ENCODE peak calls at places on chromosomes 2 and 18, in four cellular contexts. O is glutamatergic neuron, G is Peyer's patch, I is A549. Q is an unnamed sample.

GRCh38 chr2:23360571-23361125 is 24.3 kb upstream of the KLHL29 start:
- DNase-seq in O (no peak), G (no peak), I (peak), Q (peak)

GRCh38 chr18:13502585-13502984 is 223.8 kb downstream of the FAM210A start:
- DNase-seq in I (no peak), O (no peak), G (no peak), Q (no peak)

GRCh38 chr2:101205521-101205998 is 47.1 kb upstream of the CNOT11 start:
- DNase-seq in G (no peak), O (peak), I (peak), Q (peak)

GRCh38 chr2:239158641-239159475 is 242.0 kb downstream of the HDAC4 start:
- DNase-seq in I (peak), O (peak), G (peak), Q (no peak)

GRCh38 chr2:6965071-6965795 is 48.0 kb downstream of the RNF144A start:
- DNase-seq in G (no peak), O (no peak), I (no peak), Q (no peak)

GRCh38 chr18:48886520-48887293 is 64.1 kb downstream of the SMAD7 start:
- DNase-seq in I (no peak), G (peak), O (no peak), Q (no peak)

GRCh38 chr2:69122271-69122670 is 109.3 kb downstream of the ANTXR1 start:
- DNase-seq in I (no peak), G (no peak), O (no peak), Q (peak)

GRCh38 chr2:215744514-215744913 is 268.8 kb downstream of the MREG start:
- DNase-seq in G (no peak), O (no peak), I (no peak), Q (no peak)

GRCh38 chr2:42906557-42907380 is 114.4 kb upstream of the HAAO start:
- DNase-seq in G (peak), I (no peak), O (peak), Q (peak)

GRCh38 chr18:35580748-35581534 is 599 bp upstream of the GALNT1 start:
- DNase-seq in G (peak), I (peak), O (peak), Q (no peak)

GRCh38 chr2:82198809-82199492 is 1894.4 kb upstream of the LRRTM1 start:
- DNase-seq in I (no peak), G (no peak), O (no peak), Q (no peak)

GRCh38 chr2:169775765-169776482 is 22.7 kb upstream of the SSB start:
- DNase-seq in O (no peak), I (no peak), G (no peak), Q (peak)

GRCh38 chr2:175363719-175364118 is 182.2 kb upstream of the ATP5MC3 start:
- DNase-seq in I (no peak), G (no peak), O (no peak), Q (no peak)

GRCh38 chr2:48488545-48488944 is 41.4 kb upstream of the STON1 start:
- DNase-seq in O (no peak), I (no peak), G (no peak), Q (no peak)

GRCh38 chr2:124027182-124027581 is 2.1 kb downstream of the CNTNAP5 start:
- DNase-seq in O (peak), I (peak), G (no peak), Q (peak)

GRCh38 chr2:128437181-128437520 is 118.5 kb upstream of the HS6ST1 start:
- DNase-seq in I (no peak), O (no peak), G (peak), Q (no peak)

GRCh38 chr18:63783394-63783793 is 8.2 kb downstream of the SERPINB7 start:
- DNase-seq in G (no peak), O (no peak), I (peak), Q (no peak)

GRCh38 chr2:150567771-150568278 is 80.4 kb upstream of the RND3 start:
- DNase-seq in G (no peak), O (no peak), I (no peak), Q (peak)

GRCh38 chr2:210884227-210884626 is 327.8 kb downstream of the CPS1 start:
- DNase-seq in G (no peak), I (no peak), O (no peak), Q (no peak)

GRCh38 chr18:60277855-60278480 is 94.6 kb downstream of the MC4R start:
- DNase-seq in O (no peak), I (no peak), G (no peak), Q (no peak)

GRCh38 chr2:219759801-219760200 is 132.4 kb downstream of the SLC4A3 start:
- DNase-seq in I (no peak), G (no peak), O (no peak), Q (no peak)

GRCh38 chr18:36440614-36441013 is 143.1 kb downstream of the FHOD3 start:
- DNase-seq in I (no peak), G (no peak), O (no peak), Q (peak)

GRCh38 chr2:217399288-217399687 is 539.4 kb upstream of the TNP1 start:
- DNase-seq in G (no peak), I (no peak), O (no peak), Q (peak)
- TF ChIP-seq CTCF in G (no peak), I (no peak), O (no peak), Q (no peak)

DNA sequence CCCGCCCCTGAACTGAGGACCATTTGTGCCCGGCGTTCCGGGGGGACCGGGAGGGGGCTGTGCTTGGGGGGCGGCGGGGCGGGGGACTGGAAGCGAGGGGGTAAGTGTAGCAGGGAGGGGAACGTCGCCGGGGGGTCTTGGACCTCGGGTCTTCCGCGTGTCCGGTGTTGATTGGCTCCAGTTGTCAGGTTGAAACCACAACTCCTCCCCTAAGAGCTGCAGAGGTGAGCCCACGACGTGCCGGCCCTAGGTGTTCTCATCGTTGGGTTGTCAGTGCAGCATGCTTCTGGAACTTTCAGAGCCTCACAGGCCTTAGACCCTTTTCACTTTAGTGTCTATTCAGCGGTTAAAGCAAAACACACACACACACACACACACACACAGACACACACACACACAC is 6.6 kb upstream of the DLX2 start:
- DNase-seq in G (no peak), I (no peak), O (no peak), Q (no peak)
- TF ChIP-seq CTCF in G (no peak), I (no peak), O (no peak), Q (no peak)

GRCh38 chr2:231611273-231612198 is 18.9 kb downstream of the TEX44 start:
- DNase-seq in G (no peak), I (peak), O (peak), Q (peak)
- TF ChIP-seq CTCF in G (no peak), I (peak), O (peak), Q (no peak)

DNA sequence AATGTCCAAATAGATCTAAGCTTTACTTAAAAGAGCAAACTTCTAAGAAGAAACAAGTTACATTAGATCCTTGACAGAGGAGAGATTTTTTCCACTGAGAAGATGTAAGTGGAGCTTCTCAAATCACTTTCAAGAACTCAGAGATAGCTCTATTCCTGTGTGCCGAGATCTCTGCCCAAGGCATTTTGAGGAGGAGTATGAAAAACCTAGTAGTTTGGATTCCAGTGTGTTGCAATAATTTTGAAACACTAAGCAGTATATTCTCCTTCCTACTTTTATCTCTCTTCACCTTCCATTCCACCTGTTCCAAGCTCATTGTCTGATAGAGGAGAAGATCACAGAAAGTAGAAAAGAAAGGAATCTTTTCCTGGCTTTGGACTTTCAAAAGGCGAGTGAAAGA is 192.0 kb upstream of the TANK start:
- DNase-seq in O (no peak), I (no peak), G (no peak), Q (no peak)
- TF ChIP-seq CTCF in O (no peak), I (no peak), G (no peak), Q (no peak)